ENCODE peak calls at places on chromosomes 6 and 20, in four cellular contexts. U is SK-N-SH, W is HepG2, Z is neural progenitor cell. E is an unnamed sample. For H3K4me1, the result is how much of the 10 kb centered on the place peaks cover.

GRCh38 chr6:152054441-152054840 is 247.0 kb downstream of the ESR1 start:
- DNase-seq in U (no peak), Z (no peak), W (peak), E (no peak)

GRCh38 chr6:156780117-156780641 is 3.0 kb downstream of the ARID1B start:
- DNase-seq in Z (peak), W (peak), U (peak), E (peak)

GRCh38 chr6:116969211-116969863 is 92.3 kb downstream of the RFX6 start:
- DNase-seq in W (peak), U (peak), Z (peak), E (peak)

GRCh38 chr6:6494677-6495076 is 93.8 kb upstream of the LY86 start:
- DNase-seq in Z (peak), W (peak), U (peak), E (peak)

GRCh38 chr20:44204156-44204831 is 6.3 kb downstream of the OSER1 start:
- DNase-seq in W (no peak), Z (no peak), U (no peak), E (no peak)

GRCh38 chr20:10565922-10566897 is 107.6 kb downstream of the JAG1 start:
- DNase-seq in Z (no peak), W (peak), U (no peak), E (no peak)

GRCh38 chr6:125512621-125513020 is 210.9 kb upstream of the HDDC2 start:
- DNase-seq in Z (peak), W (peak), U (no peak), E (peak)

GRCh38 chr6:106974337-106974998 is at the start of gene CD24:
- DNase-seq in U (peak), W (no peak), Z (peak), E (peak)

GRCh38 chr6:99250476-99250875 is 99.0 kb downstream of the FAXC start:
- DNase-seq in Z (no peak), U (no peak), W (no peak), E (no peak)

GRCh38 chr6:40083141-40083920 is 149.1 kb upstream of the MOCS1 start:
- DNase-seq in W (no peak), U (no peak), Z (no peak), E (no peak)

GRCh38 chr6:92828786-92829185 is 590.6 kb downstream of the EPHA7 start:
- DNase-seq in Z (no peak), U (no peak), W (no peak), E (no peak)

GRCh38 chr20:51354191-51354768 is 188.2 kb downstream of the NFATC2 start:
- DNase-seq in Z (no peak), W (no peak), U (no peak), E (no peak)

GRCh38 chr6:136586295-136586694 is 36.1 kb upstream of the MAP7 start:
- DNase-seq in Z (no peak), U (no peak), W (no peak), E (no peak)

GRCh38 chr6:20569000-20569610 is 34.8 kb downstream of the CDKAL1 start:
- DNase-seq in W (no peak), U (no peak), Z (no peak), E (no peak)
- H3K4me2 ChIP-seq in W (no peak), U (no peak), Z (no peak), E (no peak)

DNA sequence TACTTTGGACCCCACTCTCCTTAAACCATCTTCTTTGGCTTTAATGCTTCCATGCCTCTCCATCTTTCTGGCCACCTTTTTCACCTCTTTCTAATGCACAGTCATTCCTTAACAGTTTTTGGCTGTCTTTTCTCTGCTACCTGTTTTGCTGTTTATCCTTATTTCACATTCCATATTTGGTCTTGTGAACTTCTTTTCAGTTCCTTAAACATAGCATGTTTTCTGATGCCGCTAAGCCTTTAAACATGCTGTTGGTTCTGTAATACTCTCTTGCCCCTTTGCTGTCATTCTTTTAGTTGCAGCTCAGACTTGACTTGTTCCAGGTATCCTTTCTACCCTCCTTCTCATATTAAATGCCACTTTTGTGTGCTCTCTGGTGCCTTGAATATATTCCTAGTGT is 35.8 kb downstream of the TOP1 start:
- DNase-seq in W (no peak), U (no peak), Z (no peak), E (no peak)
- H3K4me1 ChIP-seq in W (under half), U (under half), Z (under half), E (half or more)

GRCh38 chr20:36605309-36606170 is at the start of gene RAB5IF:
- DNase-seq in W (peak), U (peak), Z (peak), E (peak)

GRCh38 chr20:36611625-36612024 is 6.0 kb downstream of the RAB5IF start:
- DNase-seq in Z (no peak), W (no peak), U (no peak), E (no peak)

GRCh38 chr20:36606171-36607116 is 865 bp downstream of the RAB5IF start:
- DNase-seq in Z (peak), U (no peak), W (peak), E (peak)

GRCh38 chr20:36604952-36605308 is 649 bp upstream of the RAB5IF start:
- DNase-seq in W (no peak), Z (peak), U (peak), E (peak)

GRCh38 chr20:36607586-36608387 is 2.2 kb downstream of the RAB5IF start:
- DNase-seq in U (no peak), W (peak), Z (no peak), E (no peak)
- H3K9ac ChIP-seq in U (peak), W (peak), Z (peak), E (peak)

DNA sequence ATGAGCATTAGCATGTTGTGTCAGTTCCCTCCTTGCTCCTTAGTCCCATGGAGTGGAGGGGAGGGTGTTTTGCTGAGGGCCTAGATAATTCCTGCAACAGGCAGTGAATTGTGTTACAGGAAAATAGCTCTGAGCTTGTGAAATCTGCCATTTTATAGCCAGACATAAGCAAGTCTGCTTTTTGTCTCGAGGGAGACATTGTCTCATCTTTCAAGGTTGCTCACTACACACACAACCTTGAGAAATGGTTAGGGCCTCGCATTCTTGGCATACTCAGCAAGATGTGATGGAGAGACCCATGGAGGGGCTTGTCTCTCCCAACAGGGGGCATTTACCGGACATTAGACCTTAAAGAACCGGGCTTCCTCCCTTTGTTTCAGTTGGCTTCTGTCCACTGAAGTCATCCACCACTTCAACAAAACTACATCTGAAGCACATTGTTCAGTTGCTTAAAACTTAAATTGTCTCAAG is 108.0 kb upstream of the FOXO3 start:
- DNase-seq in Z (peak), W (no peak), U (no peak), E (no peak)
- H3K4me2 ChIP-seq in Z (peak), W (no peak), U (no peak), E (no peak)

DNA sequence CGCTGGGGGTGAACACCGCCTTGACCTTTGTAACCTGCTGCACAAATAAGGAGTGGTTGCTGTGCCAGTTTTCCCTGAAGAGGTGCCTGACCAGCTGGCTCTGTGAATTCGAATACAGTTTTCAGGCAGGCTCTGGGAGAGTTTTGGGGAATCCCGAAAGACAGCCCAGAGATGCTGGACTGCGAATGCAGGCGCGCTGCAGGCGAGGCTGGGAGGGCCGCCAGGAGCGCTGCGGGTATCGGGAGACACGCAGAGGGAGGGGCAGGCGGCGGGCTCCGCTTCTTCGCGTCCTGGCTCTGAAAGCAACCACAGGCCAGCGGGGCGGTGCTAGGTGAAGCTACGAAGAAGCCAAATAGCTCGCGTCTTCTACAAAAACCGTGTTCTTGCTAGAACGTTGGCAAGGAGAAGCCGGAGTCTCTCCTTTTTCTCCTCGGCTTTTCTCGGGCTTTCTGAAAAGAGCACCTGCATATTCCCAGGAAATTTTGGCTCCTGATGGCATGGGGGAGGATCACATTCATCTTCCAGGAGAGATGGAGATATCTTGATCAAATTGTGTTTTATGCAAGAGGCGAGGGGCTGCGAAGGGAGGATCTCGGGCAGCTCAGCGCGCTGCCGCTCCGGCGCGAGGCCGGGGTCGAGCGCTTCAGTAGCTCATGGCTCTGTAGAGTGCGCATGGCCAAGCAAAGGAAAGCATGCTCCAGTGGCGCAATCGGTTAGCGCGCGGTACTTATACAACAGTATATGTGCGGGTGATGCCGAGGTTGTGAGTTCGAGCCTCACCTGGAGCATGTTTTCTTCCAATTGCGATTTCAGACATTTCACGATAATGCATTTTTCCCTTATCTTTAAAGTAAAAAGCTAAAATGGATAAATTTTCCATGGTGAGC is 158.1 kb upstream of the ZNF184 start:
- DNase-seq in W (peak), U (peak), Z (peak), E (no peak)
- H3K4me1 ChIP-seq in W (under half), U (under half), Z (under half), E (under half)

DNA sequence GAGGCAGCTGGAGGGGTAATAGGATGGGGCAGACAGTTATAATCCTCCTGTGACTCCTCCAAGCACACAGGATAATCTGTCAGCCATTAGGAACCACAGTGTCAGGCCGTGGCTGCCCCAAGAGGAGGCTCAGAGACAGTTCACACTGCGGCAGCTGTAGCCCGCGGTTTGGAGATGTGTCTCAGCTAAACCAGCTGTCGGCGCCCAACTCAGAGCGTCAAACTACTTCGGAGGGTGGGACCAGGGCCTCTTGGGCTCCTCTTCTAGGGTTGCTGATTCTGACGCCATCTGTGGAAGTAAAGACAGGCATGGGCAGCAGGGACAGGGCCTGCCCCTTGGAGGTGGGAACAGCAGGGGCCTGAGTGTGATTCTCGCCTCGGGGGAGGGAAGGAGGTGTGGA is 309.8 kb downstream of the CDC5L start:
- DNase-seq in W (no peak), Z (peak), U (no peak), E (no peak)
- H3K9ac ChIP-seq in W (no peak), Z (no peak), U (no peak), E (no peak)

GRCh38 chr6:31889331-31889972 is 8.0 kb downstream of the EHMT2 start:
- DNase-seq in Z (no peak), U (peak), W (no peak), E (no peak)
- H3K4me2 ChIP-seq in Z (no peak), U (no peak), W (no peak), E (no peak)

DNA sequence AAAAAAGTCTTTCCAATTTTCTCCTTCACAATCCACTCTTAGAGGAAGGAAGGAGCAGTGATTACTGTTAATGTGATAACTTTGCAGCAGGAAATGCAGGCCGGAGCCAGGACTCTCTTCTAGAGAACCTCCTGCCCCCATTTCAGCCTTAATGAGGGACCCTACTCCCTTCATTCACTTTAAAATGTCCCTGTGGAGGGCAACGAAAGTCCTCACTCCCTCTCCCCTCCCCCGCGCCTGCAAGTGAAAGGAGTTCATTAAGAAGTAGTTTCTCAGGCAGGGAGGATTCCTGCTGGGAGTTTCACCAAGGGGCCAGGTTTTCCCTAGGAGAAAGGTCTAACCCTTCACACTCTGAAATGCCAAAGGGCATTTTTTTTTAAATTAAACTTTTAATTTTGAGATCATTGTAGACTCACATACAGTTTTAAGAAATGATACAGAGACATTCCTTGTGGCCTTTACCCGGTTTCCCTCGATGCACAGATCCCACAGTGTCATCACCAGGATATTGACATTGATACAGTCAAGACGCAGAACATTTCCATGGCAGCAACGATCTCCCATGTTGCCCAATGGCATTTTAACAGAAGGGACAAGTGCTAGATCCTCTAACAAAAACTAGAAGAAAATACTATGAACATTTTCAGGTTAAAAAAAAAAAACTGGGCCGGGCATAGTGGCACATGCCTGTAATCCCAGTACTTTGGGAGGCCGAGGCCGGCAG is 6.8 kb upstream of the COMMD7 start:
- DNase-seq in U (no peak), Z (peak), W (no peak), E (no peak)
- H3K4me1 ChIP-seq in U (under half), Z (under half), W (under half), E (under half)

GRCh38 chr6:119342430-119342829 is 7.1 kb downstream of the MAN1A1 start:
- DNase-seq in U (no peak), W (no peak), Z (no peak), E (no peak)

GRCh38 chr6:119344306-119344705 is 5.3 kb downstream of the MAN1A1 start:
- DNase-seq in W (peak), Z (no peak), U (no peak), E (no peak)

GRCh38 chr6:119345114-119345513 is 4.4 kb downstream of the MAN1A1 start:
- DNase-seq in U (no peak), W (no peak), Z (no peak), E (no peak)

GRCh38 chr6:119343167-119343566 is 6.4 kb downstream of the MAN1A1 start:
- DNase-seq in W (no peak), U (no peak), Z (no peak), E (no peak)

DNA sequence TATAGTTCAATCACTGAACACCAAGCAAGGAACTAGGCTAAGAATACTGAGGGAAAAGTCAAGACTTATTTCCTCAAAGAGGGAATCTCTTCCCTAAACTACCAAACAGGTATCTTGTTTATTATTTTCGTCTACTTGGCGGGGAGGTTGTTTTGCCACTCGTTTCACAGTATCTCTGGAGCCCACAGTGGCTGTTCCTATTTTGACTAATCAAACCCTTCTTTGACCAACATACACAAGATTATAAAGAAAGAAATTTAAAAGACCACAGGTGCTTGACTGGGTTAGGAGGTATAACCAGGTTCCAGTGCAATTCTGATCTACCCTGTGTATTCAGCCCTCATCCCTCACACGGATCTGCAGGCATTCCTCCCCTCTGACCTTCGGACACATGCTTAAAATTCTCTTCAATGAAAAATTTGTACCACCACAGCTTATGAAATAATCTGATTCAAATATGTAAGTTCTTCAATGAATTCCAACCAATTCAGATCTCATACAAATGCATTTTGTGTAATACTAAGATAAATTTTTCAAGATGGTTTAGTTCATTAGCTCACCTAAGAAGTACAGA is 5.9 kb downstream of the MAN1A1 start:
- DNase-seq in U (no peak), W (peak), Z (no peak), E (no peak)
- H3K9ac ChIP-seq in U (no peak), W (peak), Z (no peak), E (no peak)

E was measured in Karpas-422.